ENCODE peak calls at places on chromosomes 3 and 15, in six cellular contexts. V, W, Q, G, B and L are unnamed samples.

GRCh38 chr3:156543043-156543555 is 11.8 kb downstream of the SSR3 start:
- DNase-seq in V (no peak), G (no peak), B (no peak), W (no peak), Q (peak), L (no peak)

GRCh38 chr15:41698779-41699178 is 38.6 kb downstream of the MGA start:
- DNase-seq in V (no peak), Q (no peak), W (no peak), G (no peak), B (peak), L (no peak)

GRCh38 chr3:104396974-104397669 is 969.6 kb upstream of the ALCAM start:
- DNase-seq in G (no peak), W (no peak), Q (no peak), B (peak), V (no peak), L (no peak)

GRCh38 chr3:107416886-107417285 is 39.6 kb downstream of the CCDC54 start:
- DNase-seq in W (no peak), Q (no peak), V (no peak), B (no peak), G (no peak), L (no peak)

GRCh38 chr15:59501531-59502113 is 63.6 kb downstream of the FAM81A start:
- DNase-seq in Q (peak), W (peak), B (peak), V (no peak), G (no peak), L (no peak)

GRCh38 chr15:77836116-77836798 is 203.5 kb upstream of the LINGO1 start:
- DNase-seq in V (no peak), Q (no peak), W (no peak), B (peak), G (no peak), L (no peak)

GRCh38 chr3:194598771-194599557 is 34.3 kb downstream of the TMEM44 start:
- DNase-seq in Q (no peak), V (no peak), B (peak), G (no peak), W (no peak), L (no peak)

GRCh38 chr3:60708191-60708975 is 542.9 kb downstream of the FHIT start:
- DNase-seq in Q (no peak), G (no peak), W (no peak), V (no peak), B (peak), L (no peak)

GRCh38 chr3:107387555-107387954 is 10.3 kb downstream of the CCDC54 start:
- DNase-seq in G (no peak), B (no peak), W (no peak), V (no peak), Q (no peak), L (no peak)

GRCh38 chr15:72315706-72316370 is 4.1 kb downstream of the CELF6 start:
- DNase-seq in Q (no peak), B (no peak), G (no peak), V (no peak), W (peak), L (no peak)

GRCh38 chr15:85673326-85673725 is 121.4 kb downstream of the KLHL25 start:
- DNase-seq in Q (no peak), B (no peak), W (no peak), V (no peak), G (no peak), L (no peak)

GRCh38 chr3:141448606-141449216 is 38.1 kb upstream of the RASA2 start:
- DNase-seq in B (no peak), G (no peak), W (no peak), V (no peak), Q (no peak), L (no peak)

GRCh38 chr3:10396083-10396482 is 75.2 kb upstream of the SEC13 start:
- DNase-seq in B (no peak), W (no peak), V (no peak), G (no peak), Q (no peak), L (no peak)

GRCh38 chr15:85336870-85337269 is 43.5 kb upstream of the AKAP13 start:
- DNase-seq in G (no peak), V (no peak), W (no peak), B (no peak), Q (no peak), L (no peak)

GRCh38 chr3:50639055-50639494 is 22.1 kb downstream of the MAPKAPK3 start:
- DNase-seq in G (no peak), V (no peak), Q (no peak), B (peak), W (no peak), L (no peak)